ENCODE peak calls at places on chromosomes 2 and 18, in five cellular contexts. B is K562, N is HepG2, F is upper lobe of left lung, O is A549. K is an unnamed sample.

GRCh38 chr2:46803911-46804670 is 111.5 kb downstream of the MCFD2 start:
- ATAC-seq in F (no peak), B (no peak), O (no peak), N (no peak), K (no peak)

GRCh38 chr2:171939058-171939753 is 16.9 kb downstream of the HAT1 start:
- ATAC-seq in F (no peak), O (no peak), B (no peak), N (no peak), K (no peak)

GRCh38 chr18:24674236-24675004 is 214.0 kb downstream of the HRH4 start:
- ATAC-seq in N (no peak), O (no peak), B (no peak), F (no peak), K (no peak)

GRCh38 chr2:108412995-108413726 is 35.4 kb downstream of the SULT1C4 start:
- ATAC-seq in N (no peak), O (peak; percentile 76), F (no peak), B (no peak), K (no peak)

GRCh38 chr18:49170925-49171509 is 220.3 kb upstream of the SMAD7 start:
- ATAC-seq in O (no peak), N (no peak), F (no peak), B (no peak), K (no peak)

GRCh38 chr2:198628596-198628995 is 824.2 kb downstream of the PLCL1 start:
- ATAC-seq in N (no peak), F (no peak), B (no peak), O (no peak), K (no peak)

GRCh38 chr2:10041711-10042110 is 1.6 kb upstream of the KLF11 start:
- ATAC-seq in B (no peak), N (no peak), F (no peak), O (no peak), K (no peak)

GRCh38 chr2:69512446-69512845 is 75.2 kb upstream of the NFU1 start:
- ATAC-seq in F (no peak), N (no peak), O (no peak), B (no peak), K (no peak)

GRCh38 chr2:45236268-45236667 is 227.0 kb upstream of the SIX2 start:
- ATAC-seq in B (no peak), F (no peak), O (no peak), N (no peak), K (no peak)

GRCh38 chr18:37306420-37306819 is 259.2 kb downstream of the CELF4 start:
- ATAC-seq in N (no peak), F (no peak), O (no peak), B (no peak), K (no peak)

GRCh38 chr2:135475128-135475527 is 55.9 kb downstream of the ZRANB3 start:
- ATAC-seq in B (no peak), N (no peak), O (no peak), F (no peak), K (no peak)

GRCh38 chr2:221420245-221420644 is 151.9 kb downstream of the EPHA4 start:
- ATAC-seq in N (no peak), F (no peak), B (no peak), O (no peak), K (no peak)

GRCh38 chr18:79589601-79590091 is 90.0 kb upstream of the CTDP1 start:
- ATAC-seq in F (no peak), B (no peak), N (no peak), O (no peak), K (no peak)

GRCh38 chr2:1455466-1455865 is 42.2 kb downstream of the TPO start:
- ATAC-seq in O (no peak), N (no peak), F (no peak), B (no peak), K (no peak)

GRCh38 chr18:13615432-13615861 is 110.9 kb downstream of the FAM210A start:
- ATAC-seq in O (no peak), F (no peak), B (no peak), N (no peak), K (no peak)

GRCh38 chr2:30994227-30995056 is 143.8 kb downstream of the GALNT14 start:
- ATAC-seq in O (no peak), B (no peak), F (no peak), N (no peak), K (no peak)

GRCh38 chr2:43106767-43107527 is 119.5 kb downstream of the ZFP36L2 start:
- ATAC-seq in F (no peak), B (no peak), O (no peak), N (no peak), K (peak; percentile 23)

GRCh38 chr2:36423619-36424120 is 68.1 kb downstream of the CRIM1 start:
- ATAC-seq in O (no peak), B (no peak), F (no peak), N (no peak), K (no peak)

GRCh38 chr2:190863946-190864345 is 16.7 kb upstream of the GLS start:
- ATAC-seq in N (peak; percentile 73), O (no peak), B (no peak), F (peak; percentile 78), K (no peak)

GRCh38 chr2:1140389-1141003 is 189.8 kb downstream of the SNTG2 start:
- ATAC-seq in O (peak; percentile 83), B (peak; percentile 99), N (peak; percentile 98), F (no peak), K (no peak)

GRCh38 chr2:64222351-64222750 is 78.1 kb upstream of the PELI1 start:
- ATAC-seq in N (no peak), F (no peak), B (no peak), O (no peak), K (peak; percentile 63)

GRCh38 chr2:16718551-16719404 is 53.1 kb upstream of the CYRIA start:
- ATAC-seq in F (no peak), N (no peak), O (peak; percentile 49), B (no peak), K (no peak)

GRCh38 chr2:29817846-29818680 is 103.3 kb downstream of the ALK start:
- ATAC-seq in F (no peak), N (no peak), O (no peak), B (no peak), K (peak; percentile 84)

GRCh38 chr2:98912957-98913915 is 22.8 kb downstream of the CRACDL start:
- ATAC-seq in B (no peak), N (no peak), F (no peak), O (peak; percentile 18), K (no peak)

GRCh38 chr2:196293751-196294486 is 122.5 kb upstream of the STK17B start:
- ATAC-seq in F (no peak), N (no peak), O (peak; percentile 88), B (no peak), K (peak; percentile 77)

GRCh38 chr18:79631761-79632446 is 47.7 kb upstream of the CTDP1 start:
- ATAC-seq in B (no peak), N (no peak), F (no peak), O (no peak), K (no peak)

GRCh38 chr2:178282075-178282474 is 87.8 kb downstream of the OSBPL6 start:
- ATAC-seq in B (peak; percentile 41), O (peak; percentile 93), N (no peak), F (peak; percentile 46), K (no peak)

GRCh38 chr2:122203523-122203922 is 448.1 kb downstream of the TSN start:
- ATAC-seq in O (no peak), F (no peak), N (no peak), B (no peak), K (no peak)

GRCh38 chr18:47595816-47596501 is 334.5 kb downstream of the SMAD2 start:
- ATAC-seq in O (no peak), N (peak; percentile 68), F (no peak), B (peak; percentile 71), K (no peak)

GRCh38 chr2:89849731-89850130 is 1158.3 kb downstream of the RPIA start:
- ATAC-seq in N (no peak), F (no peak), B (no peak), O (no peak), K (no peak)

GRCh38 chr2:101380376-101380775 is 6.9 kb downstream of the CREG2 start:
- ATAC-seq in N (no peak), F (no peak), O (no peak), B (no peak), K (peak; percentile 74)

GRCh38 chr2:111898703-111899514 is 502 bp downstream of the MERTK start:
- ATAC-seq in O (peak; percentile 40), F (peak; percentile 25), B (no peak), N (peak; percentile 53), K (peak; percentile 20)

GRCh38 chr2:146986161-146986560 is 858.7 kb upstream of the ACVR2A start:
- ATAC-seq in O (no peak), B (no peak), F (no peak), N (no peak), K (no peak)

GRCh38 chr2:102335871-102336366 is 19.7 kb upstream of the IL18R1 start:
- ATAC-seq in F (no peak), B (peak; percentile 99), N (no peak), O (no peak), K (no peak)

GRCh38 chr18:75165926-75166325 is 43.0 kb downstream of the PTGR3 start:
- ATAC-seq in B (no peak), N (no peak), F (no peak), O (no peak), K (no peak)

DNA sequence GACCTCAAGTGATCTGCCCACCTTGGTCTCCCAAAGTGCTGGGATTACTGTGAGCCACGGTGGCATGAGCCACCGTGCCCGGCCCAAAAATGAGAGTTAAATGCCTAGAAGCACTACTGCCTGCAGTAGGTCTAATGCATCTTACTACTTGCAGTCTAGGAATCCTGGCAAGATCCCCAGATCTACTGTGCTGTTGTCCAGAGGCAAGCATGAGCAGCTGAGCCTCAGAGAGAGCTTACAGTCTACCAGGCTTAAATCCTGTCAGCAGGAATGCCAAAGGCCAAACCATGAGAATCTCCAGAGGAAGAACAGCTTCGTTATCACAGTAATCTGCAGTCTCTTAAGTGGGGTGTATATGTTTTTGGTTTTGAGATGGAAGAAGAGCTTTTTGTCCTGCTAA is 54.4 kb downstream of the XRCC5 start:
- ATAC-seq in F (no peak), B (no peak), N (peak; percentile 28), O (no peak), K (no peak)
- H3K4me3 ChIP-seq in F (no peak overlapping the region), B (no peak overlapping the region), N (no peak overlapping the region), O (no peak overlapping the region), K (no peak overlapping the region)

GRCh38 chr2:75476778-75477177 is 84.0 kb downstream of the EVA1A start:
- ATAC-seq in B (no peak), F (no peak), O (no peak), N (no peak), K (no peak)
- TF ChIP-seq EP300 in B (no peak), F (no peak), O (no peak), N (no peak), K (no peak)

DNA sequence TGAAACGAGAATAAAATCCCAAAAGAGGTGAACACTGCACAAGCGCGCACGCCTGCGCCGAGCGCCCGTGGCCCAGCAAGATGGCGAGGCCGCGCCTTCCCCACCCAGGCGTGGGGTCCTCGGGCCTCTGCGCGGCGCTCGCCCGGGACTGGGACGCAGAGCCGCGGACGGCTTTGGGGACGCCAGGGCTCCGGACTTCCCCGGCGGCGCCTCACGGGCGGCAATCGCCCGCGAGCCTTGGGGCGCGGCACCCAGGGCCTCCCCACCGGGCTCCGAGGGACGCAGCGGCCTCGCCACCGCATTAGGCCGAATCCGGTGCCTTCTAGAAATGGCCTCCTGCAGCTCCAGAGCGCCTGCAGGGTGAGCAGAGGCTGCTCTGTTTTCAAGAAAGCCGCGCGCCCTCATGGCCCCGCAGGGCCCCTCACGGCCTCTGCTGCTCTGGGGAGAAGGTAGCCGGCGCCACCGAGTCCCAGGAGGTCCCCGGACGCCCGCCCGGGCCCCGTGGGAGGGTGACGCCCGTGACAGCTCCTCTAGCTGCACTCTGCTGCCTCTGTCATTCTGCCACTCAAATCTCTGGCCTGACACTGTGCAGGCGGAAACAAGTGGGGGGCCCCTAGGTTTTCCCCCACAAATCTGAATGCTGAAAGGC is 35.9 kb upstream of the POMC start:
- ATAC-seq in N (no peak), B (no peak), F (no peak), O (no peak), K (no peak)
- TF ChIP-seq POLR2A in N (no peak), B (no peak), F (no peak), O (no peak), K (no peak)

GRCh38 chr2:239302808-239303557 is 97.8 kb downstream of the HDAC4 start:
- ATAC-seq in F (peak; percentile 8), B (no peak), N (no peak), O (no peak), K (no peak)
- H3K4me3 ChIP-seq in F (no peak overlapping the region), B (no peak overlapping the region), N (no peak overlapping the region), O (no peak overlapping the region), K (no peak overlapping the region)